ENCODE peak calls at places on chromosomes 7 and 10, in six cellular contexts. P is NCI-H1092; J is head of caudate nucleus; U is nucleus accumbens; E is activated naive CD4-positive, alpha-beta T cell; O is Caki2. V is an unnamed sample.

GRCh38 chr7:44735403-44736165 is 13.1 kb upstream of the ZMIZ2 start:
- DNase-seq in P (no peak), U (no peak), E (no peak), J (no peak), O (peak; percentile 93), V (no peak)

GRCh38 chr10:86179143-86179505 is 187.5 kb downstream of the GRID1 start:
- DNase-seq in J (no peak), E (no peak), P (no peak), U (no peak), O (no peak), V (no peak)

GRCh38 chr7:142812437-142813215 is 41.9 kb downstream of the PRSS2 start:
- DNase-seq in E (no peak), P (no peak), U (no peak), O (no peak), J (no peak), V (no peak)

GRCh38 chr10:102710604-102711003 is 3.6 kb downstream of the ARL3 start:
- DNase-seq in O (no peak), P (no peak), J (no peak), U (no peak), E (no peak), V (no peak)

GRCh38 chr10:95820363-95820762 is 64.4 kb downstream of the ENTPD1 start:
- DNase-seq in O (no peak), E (no peak), U (no peak), J (no peak), P (no peak), V (no peak)

GRCh38 chr10:30037620-30038336 is 21.6 kb downstream of the JCAD start:
- DNase-seq in E (no peak), J (no peak), P (no peak), U (no peak), O (no peak), V (no peak)

GRCh38 chr10:71735709-71736569 is 16.4 kb upstream of the C10orf105 start:
- DNase-seq in P (no peak), O (no peak), E (peak; percentile 46), U (no peak), J (no peak), V (no peak)

GRCh38 chr7:18770154-18770807 is 274.7 kb downstream of the HDAC9 start:
- DNase-seq in P (no peak), U (no peak), O (no peak), J (no peak), E (no peak), V (no peak)

GRCh38 chr7:22354462-22354861 is 2.5 kb downstream of the RAPGEF5 start:
- DNase-seq in E (no peak), J (no peak), U (no peak), P (no peak), O (no peak), V (no peak)

GRCh38 chr10:123665371-123666286 is 526 bp upstream of the GPR26 start:
- DNase-seq in P (no peak), J (no peak), E (no peak), O (no peak), U (no peak), V (no peak)

GRCh38 chr10:14374745-14375445 is 44.2 kb upstream of the FRMD4A start:
- DNase-seq in J (no peak), U (no peak), P (no peak), E (no peak), O (no peak), V (no peak)

GRCh38 chr10:12483996-12484944 is 134.9 kb downstream of the CAMK1D start:
- DNase-seq in J (no peak), P (no peak), O (no peak), E (no peak), U (no peak), V (no peak)

GRCh38 chr7:51324206-51324884 is 7.7 kb upstream of the COBL start:
- DNase-seq in E (no peak), U (no peak), O (no peak), J (peak; percentile 49), P (no peak), V (no peak)

GRCh38 chr7:75963383-75963995 is 30.9 kb downstream of the TMEM120A start:
- DNase-seq in O (no peak), U (no peak), J (no peak), E (no peak), P (no peak), V (no peak)

GRCh38 chr10:49287689-49288340 is 11.2 kb upstream of the C10orf71 start:
- DNase-seq in P (no peak), J (no peak), E (no peak), O (no peak), U (no peak), V (no peak)

GRCh38 chr7:67045496-67045995 is 48.9 kb downstream of the TYW1 start:
- DNase-seq in O (no peak), E (no peak), U (no peak), P (no peak), J (no peak), V (no peak)

GRCh38 chr7:92988051-92988450 is 129.7 kb downstream of the SAMD9 start:
- DNase-seq in O (peak; percentile 47), P (no peak), J (no peak), U (no peak), E (no peak), V (no peak)

GRCh38 chr7:36862685-36863375 is 138.5 kb upstream of the AOAH start:
- DNase-seq in O (no peak), U (no peak), E (no peak), P (no peak), J (no peak), V (no peak)

GRCh38 chr7:1062296-1063294 is 18.2 kb downstream of the GPR146 start:
- DNase-seq in U (no peak), J (no peak), E (no peak), O (no peak), P (no peak), V (no peak)

GRCh38 chr10:86969421-86970041 is 1.2 kb downstream of the ADIRF start:
- DNase-seq in P (no peak), E (no peak), U (no peak), O (no peak), J (no peak), V (no peak)

GRCh38 chr7:78967046-78967445 is 486.4 kb downstream of the MAGI2 start:
- DNase-seq in U (no peak), O (no peak), E (no peak), P (no peak), J (no peak), V (no peak)

GRCh38 chr10:34705563-34705962 is 109.5 kb downstream of the PARD3 start:
- DNase-seq in O (no peak), P (no peak), E (no peak), U (no peak), J (no peak), V (no peak)

GRCh38 chr7:50497968-50498367 is 47.8 kb upstream of the FIGNL1 start:
- DNase-seq in E (no peak), J (no peak), U (no peak), O (no peak), P (no peak), V (no peak)

GRCh38 chr7:29606287-29606721 is 42.7 kb downstream of the PRR15 start:
- DNase-seq in E (no peak), J (no peak), P (no peak), O (peak; percentile 71), U (no peak), V (no peak)

V was measured in GOT3.